ENCODE peak calls at places on chromosomes 5 and 9, in six cellular contexts. K, J, W, L, R and N are unnamed samples.

GRCh38 chr5:172765766-172766286 is 5.2 kb downstream of the DUSP1 start:
- DNase-seq in K (no peak), J (no peak), W (no peak), L (no peak), R (no peak), N (no peak)

GRCh38 chr5:177302354-177303110 is 987 bp downstream of the RAB24 start:
- DNase-seq in K (no peak), J (no peak), W (no peak), L (peak; percentile 68), R (no peak), N (no peak)

GRCh38 chr9:113477661-113478060 is 14.1 kb downstream of the RGS3 start:
- DNase-seq in K (no peak), J (no peak), W (no peak), L (no peak), R (no peak), N (no peak)

GRCh38 chr5:107805819-107806218 is 135.1 kb upstream of the EFNA5 start:
- DNase-seq in K (no peak), J (no peak), W (no peak), L (no peak), R (no peak), N (no peak)

GRCh38 chr5:145859451-145859850 is 13.4 kb downstream of the GRXCR2 start:
- DNase-seq in K (no peak), J (no peak), W (no peak), L (no peak), R (no peak), N (no peak)

GRCh38 chr9:100206899-100207298 is 107.9 kb downstream of the INVS start:
- DNase-seq in K (no peak), J (no peak), W (no peak), L (no peak), R (no peak), N (no peak)

GRCh38 chr5:149114403-149115312 is 26.6 kb upstream of the ABLIM3 start:
- DNase-seq in K (no peak), J (peak; percentile 60), W (no peak), L (peak; percentile 32), R (peak; percentile 66), N (no peak)

GRCh38 chr5:143400541-143401252 is 2.8 kb downstream of the NR3C1 start:
- DNase-seq in K (no peak), J (no peak), W (no peak), L (no peak), R (no peak), N (no peak)

GRCh38 chr5:123487298-123487697 is 24.7 kb upstream of the CSNK1G3 start:
- DNase-seq in K (no peak), J (no peak), W (no peak), L (no peak), R (no peak), N (no peak)

GRCh38 chr5:133265257-133265656 is 213.4 kb downstream of the HSPA4 start:
- DNase-seq in K (no peak), J (no peak), W (no peak), L (no peak), R (no peak), N (no peak)

GRCh38 chr5:73311291-73312110 is 137.1 kb downstream of the FOXD1 start:
- DNase-seq in K (no peak), J (peak; percentile 71), W (no peak), L (no peak), R (no peak), N (no peak)
- TF ChIP-seq POLR2A in K (no peak), J (no peak), W (no peak), L (no peak), R (no peak), N (no peak)

DNA sequence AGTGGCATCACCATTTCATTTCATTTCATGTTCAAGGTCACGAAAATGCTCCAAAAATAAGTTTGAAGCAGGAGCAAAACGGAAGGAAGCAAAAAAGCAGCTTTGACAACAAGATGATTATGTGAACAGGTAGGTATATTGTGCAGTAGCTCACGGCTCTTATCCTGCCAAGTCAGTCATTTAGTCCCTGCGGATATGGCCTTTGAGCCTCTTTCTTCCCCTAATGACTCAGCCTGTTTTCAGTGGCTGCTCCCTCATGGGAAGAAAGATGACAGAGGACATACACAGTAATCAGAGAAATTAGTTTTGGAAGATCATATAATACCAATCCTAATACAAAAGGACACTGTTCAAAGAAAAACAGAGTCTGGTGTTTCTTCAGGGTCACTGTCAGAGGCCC is 155.8 kb upstream of the GRAMD2B start:
- DNase-seq in K (no peak), J (no peak), W (no peak), L (no peak), R (peak; percentile 10), N (no peak)
- TF ChIP-seq POLR2AphosphoS5 in K (no peak), J (no peak), W (no peak), L (no peak), R (no peak), N (no peak)

DNA sequence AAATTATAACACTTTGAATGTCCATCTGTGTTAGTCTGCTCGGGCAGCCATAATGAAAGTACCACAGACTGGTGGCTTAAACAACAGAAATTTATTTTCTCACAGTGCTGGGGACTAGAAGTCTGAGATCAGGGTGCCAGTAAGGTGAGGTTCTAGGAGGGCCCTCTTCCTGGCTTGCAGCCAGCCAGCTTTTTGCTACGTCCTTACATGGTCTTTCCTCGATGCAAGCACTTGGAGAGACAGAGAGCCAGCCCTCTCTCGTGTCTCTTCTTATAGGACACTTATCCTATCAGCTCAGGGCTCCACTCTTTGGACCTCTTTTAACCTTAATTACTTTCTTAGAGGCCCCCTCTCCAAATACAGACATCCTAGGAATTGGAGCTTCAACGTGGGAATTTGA is 351.8 kb downstream of the SPOCK1 start:
- DNase-seq in K (no peak), J (no peak), W (no peak), L (no peak), R (no peak), N (no peak)
- TF ChIP-seq TAF1 in K (no peak), J (no peak), W (no peak), L (no peak), R (no peak), N (no peak)

GRCh38 chr5:159207616-159208507 is 1.5 kb downstream of the RNF145 start:
- DNase-seq in K (peak; percentile 31), J (peak; percentile 72), W (peak; percentile 47), L (peak; percentile 87), R (peak; percentile 75), N (peak; percentile 29)
- TF ChIP-seq POLR2A in K (peak; percentile 46), J (peak; percentile 23), W (peak; percentile 74), L (peak; percentile 79), R (peak; percentile 53), N (peak; percentile 58)

DNA sequence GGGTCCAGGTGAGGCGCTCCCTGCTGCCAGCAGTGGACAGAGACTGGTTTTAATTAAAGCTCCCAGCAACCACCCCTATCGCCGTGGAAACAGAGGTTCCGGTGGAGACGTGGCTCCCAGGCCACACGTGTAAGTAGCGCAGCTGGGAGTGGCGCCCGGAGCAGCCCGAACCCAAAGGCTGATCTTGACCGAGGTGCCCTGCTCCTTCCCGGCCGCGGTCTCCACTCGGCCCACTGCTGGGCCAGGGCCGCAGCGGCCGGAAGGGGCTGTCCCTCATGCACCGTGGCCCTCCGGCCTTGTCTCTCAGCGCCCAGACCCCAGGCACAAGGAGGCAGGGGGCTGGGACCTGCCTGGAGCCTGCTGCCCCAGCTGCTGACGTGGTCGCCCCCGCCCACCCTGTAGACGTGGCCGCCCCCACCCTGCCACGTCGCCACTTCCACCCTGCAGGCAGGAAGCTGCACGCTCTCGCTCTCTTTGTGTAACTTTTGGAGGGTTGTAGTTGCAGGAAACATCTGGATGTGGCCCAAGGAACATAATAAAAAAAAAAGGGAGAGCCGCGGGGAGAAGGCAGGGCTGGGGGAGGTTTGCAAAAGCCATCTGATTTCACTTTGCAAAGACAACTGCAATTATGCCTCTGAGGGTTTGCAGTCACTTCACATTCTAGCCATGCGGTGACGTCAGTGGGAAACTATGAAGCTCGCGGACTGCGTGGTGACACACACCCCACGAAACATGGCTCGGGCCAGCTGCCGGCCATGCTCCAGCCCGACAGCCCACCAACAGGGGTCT is 129.9 kb downstream of the RXRA start:
- DNase-seq in K (peak; percentile 64), J (no peak), W (no peak), L (no peak), R (no peak), N (no peak)
- TF ChIP-seq POLR2AphosphoS5 in K (no peak), J (no peak), W (no peak), L (no peak), R (no peak), N (no peak)

DNA sequence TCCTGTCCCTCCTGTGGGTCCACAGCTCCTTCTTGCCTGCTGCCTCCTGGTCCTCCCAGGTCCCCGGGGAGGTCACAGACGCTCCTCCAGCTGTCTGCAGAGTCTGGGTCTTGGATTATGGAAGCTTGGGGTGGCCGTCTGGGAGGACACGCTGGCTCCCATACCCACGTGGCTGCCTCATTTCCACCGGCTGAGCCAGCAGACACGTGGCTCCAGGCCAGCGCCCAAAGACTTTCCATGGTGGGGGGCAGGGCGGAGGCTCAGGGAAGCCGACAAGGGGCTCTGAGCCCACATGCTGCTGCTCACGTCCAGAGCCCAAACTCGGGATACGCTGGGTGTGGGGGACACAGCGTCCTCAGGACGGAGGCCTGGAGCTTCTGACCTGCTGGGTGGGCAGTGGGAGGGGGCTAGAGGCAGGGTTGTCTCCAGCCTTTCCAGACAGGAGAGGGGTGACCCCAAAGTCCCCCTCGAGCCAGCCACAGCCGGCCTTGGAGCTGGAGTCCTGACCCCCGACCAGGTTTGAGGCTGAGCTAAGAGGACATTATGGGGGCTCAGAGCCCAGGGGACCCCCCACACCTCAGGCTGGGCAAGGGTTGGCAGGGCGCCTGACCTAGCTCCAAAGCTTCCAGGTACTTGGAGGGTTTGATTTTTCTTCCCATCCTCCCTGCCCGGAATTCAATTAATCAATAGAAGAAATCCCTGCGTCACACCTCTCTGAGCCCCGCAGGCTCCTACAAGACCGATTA is 24.2 kb upstream of the RNU6ATAC start:
- DNase-seq in K (no peak), J (no peak), W (no peak), L (no peak), R (no peak), N (peak; percentile 6)
- TF ChIP-seq TAF1 in K (no peak), J (no peak), W (no peak), L (no peak), R (no peak), N (no peak)